ENCODE peak calls at places on chromosomes 7 and 10, in eight cellular contexts. H, Z, S, A, K, Q, C and Y are unnamed samples.

GRCh38 chr10:116101616-116102015 is 171.4 kb downstream of the GFRA1 start:
- DNase-seq in C (no peak), Q (no peak), K (no peak), S (no peak), Z (no peak), A (no peak), H (no peak), Y (no peak)

GRCh38 chr7:128217030-128217805 is 23.9 kb upstream of the LEP start:
- DNase-seq in C (no peak), Q (peak; percentile 79), H (no peak), Z (no peak), S (no peak), A (peak; percentile 96), K (peak; percentile 91), Y (no peak)

GRCh38 chr7:130380861-130381455 is 664 bp downstream of the CPA1 start:
- DNase-seq in Q (no peak), K (no peak), C (no peak), H (no peak), Z (no peak), A (no peak), S (no peak), Y (no peak)

GRCh38 chr10:127266431-127266830 is 70.0 kb upstream of the INSYN2A start:
- DNase-seq in A (no peak), Z (no peak), Q (no peak), S (no peak), K (no peak), H (no peak), C (no peak), Y (no peak)

GRCh38 chr10:92290076-92290836 is 622 bp downstream of the CPEB3 start:
- DNase-seq in C (peak; percentile 44), Z (peak; percentile 55), Q (peak; percentile 51), H (no peak), K (peak; percentile 62), A (peak; percentile 54), S (no peak), Y (no peak)

GRCh38 chr7:140594131-140594691 is 46.4 kb downstream of the DENND2A start:
- DNase-seq in C (no peak), H (no peak), S (no peak), Q (no peak), A (no peak), K (no peak), Z (no peak), Y (no peak)

GRCh38 chr10:125375210-125375609 is 214.8 kb upstream of the CTBP2 start:
- DNase-seq in Q (peak; percentile 2), S (no peak), K (peak; percentile 42), Z (no peak), C (no peak), H (no peak), A (peak; percentile 46), Y (no peak)

GRCh38 chr10:23399701-23400144 is 39.2 kb upstream of the OTUD1 start:
- DNase-seq in S (no peak), Q (peak; percentile 80), C (no peak), K (peak; percentile 87), A (peak; percentile 24), H (no peak), Z (no peak), Y (no peak)

GRCh38 chr10:104333728-104334373 is 4.4 kb downstream of the ITPRIP start:
- DNase-seq in S (no peak), K (no peak), H (no peak), Z (no peak), A (no peak), C (no peak), Q (no peak), Y (no peak)

GRCh38 chr7:26284995-26285632 is 6.5 kb upstream of the SNX10 start:
- DNase-seq in H (peak; percentile 21), A (peak; percentile 47), C (no peak), K (peak; percentile 65), Z (no peak), Q (no peak), S (no peak), Y (no peak)

GRCh38 chr7:75842836-75843446 is 29.3 kb upstream of the CCL24 start:
- DNase-seq in K (peak; percentile 97), Q (peak; percentile 97), C (no peak), Z (no peak), H (no peak), S (no peak), A (peak; percentile 93), Y (no peak)

DNA sequence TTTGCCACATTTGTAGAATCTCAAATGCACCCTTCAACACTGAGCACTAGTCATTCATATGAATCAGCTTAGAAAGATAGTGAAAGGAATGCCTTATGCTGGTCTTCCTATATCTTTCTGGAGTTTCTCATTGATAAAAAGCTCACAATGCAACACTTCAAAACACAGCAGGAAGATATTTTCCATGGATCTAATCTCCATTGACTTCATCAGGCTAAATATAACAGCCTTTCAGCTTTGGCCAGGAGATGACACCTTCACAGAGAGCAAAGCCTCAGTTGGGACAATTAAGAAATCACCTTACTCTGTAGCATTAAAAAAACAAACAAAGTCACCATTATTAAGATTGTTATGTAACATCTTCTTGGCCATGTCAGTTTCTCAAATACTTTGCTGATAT is 6.7 kb downstream of the NRP1 start:
- DNase-seq in A (no peak), K (peak; percentile 44), C (no peak), H (peak; percentile 19), S (no peak), Q (no peak), Z (no peak), Y (no peak)
- TF ChIP-seq CTCF in A (peak; percentile 58), K (peak; percentile 69), C (no peak), H (peak; percentile 49), S (no peak), Q (peak; percentile 44), Z (no peak), Y (no peak)

DNA sequence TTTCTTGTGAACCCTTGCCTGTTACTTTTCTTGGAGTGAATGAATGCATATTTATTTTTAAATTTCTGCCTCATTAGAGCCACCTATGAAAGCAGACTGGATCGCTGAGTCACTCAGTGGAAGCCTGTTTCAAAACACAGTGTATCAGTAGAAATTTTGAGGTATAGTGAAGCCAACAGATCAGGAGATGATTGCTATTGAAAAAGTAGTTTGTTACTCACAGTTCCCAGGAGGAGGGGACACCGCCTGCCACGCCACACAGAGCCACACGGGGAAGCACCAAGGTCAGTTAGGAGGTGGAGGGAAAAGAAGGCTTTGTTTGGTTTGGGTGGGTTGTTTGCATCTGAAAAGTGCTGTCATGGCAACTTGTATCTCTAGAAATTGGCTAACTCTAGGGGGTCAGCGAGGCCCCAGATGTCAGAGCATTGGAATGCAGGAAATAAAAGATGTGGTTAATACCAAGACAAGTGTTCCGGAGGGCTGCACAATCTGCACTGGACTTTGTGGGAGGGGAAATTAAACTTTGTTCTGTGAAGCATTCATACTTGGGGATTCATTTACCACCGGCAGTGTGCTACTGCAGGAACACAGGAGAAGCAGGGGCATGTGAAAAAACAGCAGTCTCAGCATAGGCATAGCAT is 106.4 kb upstream of the SDK1 start:
- DNase-seq in A (peak; percentile 57), Q (peak; percentile 91), C (no peak), H (peak; percentile 77), K (peak; percentile 2), S (no peak), Z (no peak), Y (no peak)
- TF ChIP-seq CTCF in A (no peak), Q (peak; percentile 40), C (no peak), H (peak; percentile 24), K (no peak), S (no peak), Z (no peak), Y (no peak)

GRCh38 chr7:42238709-42239395 is 1.8 kb upstream of the GLI3 start:
- DNase-seq in K (peak; percentile 79), C (peak; percentile 10), A (peak; percentile 72), S (no peak), Q (peak; percentile 77), H (peak; percentile 59), Z (no peak), Y (no peak)

GRCh38 chr7:42235734-42236133 is 1.3 kb downstream of the GLI3 start:
- DNase-seq in K (peak; percentile 28), H (peak; percentile 39), Z (no peak), C (peak; percentile 9), Q (peak; percentile 13), S (no peak), A (peak; percentile 38), Y (no peak)

GRCh38 chr7:42237891-42238531 is 1.0 kb upstream of the GLI3 start:
- DNase-seq in Q (peak; percentile 84), A (no peak), C (peak; percentile 49), H (peak; percentile 88), K (peak; percentile 51), S (no peak), Z (no peak), Y (peak; percentile 68)

GRCh38 chr7:42236266-42237161 is 495 bp downstream of the GLI3 start:
- DNase-seq in C (peak; percentile 27), A (peak; percentile 70), K (peak; percentile 54), H (peak; percentile 80), Z (no peak), S (no peak), Q (peak; percentile 74), Y (peak; percentile 77)

DNA sequence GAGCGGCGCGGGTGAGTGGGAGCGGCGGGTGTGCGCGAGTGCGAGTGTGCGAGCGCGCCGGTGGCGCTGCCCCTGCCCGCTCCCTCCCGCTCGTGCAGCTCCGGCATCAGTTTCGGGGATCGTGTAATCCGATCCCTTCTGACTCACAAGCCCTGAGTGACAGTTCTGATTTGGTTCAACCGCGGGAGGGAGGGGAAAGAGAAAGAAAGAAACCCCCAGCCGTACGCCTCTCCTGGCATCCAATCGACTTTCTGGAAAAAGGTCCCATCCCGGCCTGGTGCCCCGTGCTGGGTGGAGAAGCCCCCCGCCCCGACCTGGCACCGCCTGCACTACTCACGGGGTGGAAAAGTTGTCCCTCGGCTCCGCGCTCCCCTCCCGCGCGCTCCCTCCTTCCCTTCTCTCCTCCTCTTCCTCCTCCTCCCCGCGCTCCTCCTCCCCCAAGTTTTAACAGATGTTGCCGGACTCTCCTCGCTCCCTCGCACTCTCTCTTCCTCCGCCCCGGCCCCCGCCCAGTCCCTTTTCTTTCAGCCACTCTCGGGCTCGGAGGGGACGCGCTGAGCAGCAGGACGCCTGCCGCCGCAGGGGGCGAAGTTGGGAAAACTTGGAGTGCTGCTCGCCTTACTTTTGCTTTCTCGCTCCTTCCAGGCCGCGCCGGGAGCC is at the start of gene GLI3:
- DNase-seq in A (peak; percentile 93), S (no peak), H (peak; percentile 96), Z (peak; percentile 59), K (peak; percentile 93), C (peak; percentile 70), Q (peak; percentile 96), Y (peak; percentile 86)
- TF ChIP-seq CTCF in A (peak; percentile 43), S (no peak), H (no peak), Z (no peak), K (peak; percentile 31), C (peak; percentile 21), Q (peak; percentile 51), Y (no peak)

DNA sequence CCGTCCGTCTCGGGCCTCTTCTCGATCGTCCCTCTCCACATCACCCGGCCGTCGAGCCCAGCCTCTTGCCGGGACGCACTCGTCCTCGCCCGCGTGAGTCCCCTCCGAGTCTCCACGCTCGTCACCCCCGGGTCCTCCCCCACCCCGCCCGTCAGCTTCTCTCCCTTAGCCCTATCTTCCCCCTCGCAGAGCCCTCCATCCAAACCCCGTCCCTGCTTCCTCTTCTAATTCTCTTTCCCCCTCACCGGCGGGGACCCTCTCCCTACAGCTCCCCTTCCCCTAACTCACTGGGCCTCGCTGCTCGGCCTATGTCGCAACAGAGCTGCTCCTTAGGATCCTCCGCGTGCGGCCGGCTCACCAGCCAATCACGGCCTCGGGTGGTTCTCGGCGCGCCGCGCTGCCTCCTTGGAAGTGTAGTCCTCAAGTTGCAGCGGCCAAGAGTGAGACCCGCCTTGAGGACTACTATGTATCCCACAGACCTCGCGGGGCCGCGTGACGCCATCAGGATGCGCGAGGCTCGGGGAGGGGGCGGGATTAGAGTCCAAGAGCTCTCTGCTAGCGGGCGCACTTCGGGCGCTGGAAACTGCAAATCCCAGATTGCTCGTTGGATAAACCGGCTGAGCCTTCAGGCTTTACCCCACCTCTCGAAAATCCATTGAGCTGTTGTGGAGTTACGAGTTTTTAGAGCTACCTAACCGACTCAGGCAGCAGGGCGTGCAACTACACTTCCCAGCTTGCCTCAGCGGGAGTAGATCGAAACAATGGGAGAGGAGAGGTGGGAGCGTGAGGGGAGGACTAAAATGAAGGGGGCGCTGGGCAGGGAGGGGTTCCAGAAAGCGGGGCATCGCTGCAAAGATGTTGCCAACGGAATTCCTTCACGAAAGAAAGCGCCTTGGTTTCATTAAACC is at the start of gene ABCF2:
- DNase-seq in A (peak; percentile 99), C (peak; percentile 99), Z (peak; percentile 99), K (peak; percentile 99), H (peak; percentile 99), S (peak; percentile 95), Q (peak; percentile 99), Y (peak; percentile 96)
- TF ChIP-seq CTCF in A (no peak), C (no peak), Z (peak; percentile 30), K (no peak), H (peak; percentile 4), S (no peak), Q (no peak), Y (no peak)